ENCODE peak calls at places on chromosomes 5 and 9, in five cellular contexts. One of them, this sample, is unnamed.

GRCh38 chr9:87596862-87597261 is 99.2 kb downstream of the DAPK1 start:
- DNase-seq in fibroblast of lung: no peak
- DNase-seq in ureter: no peak
- DNase-seq in stomach: peak; percentile 55
- DNase-seq in mammary epithelial cell: no peak
- DNase-seq in this sample: no peak

GRCh38 chr5:30040483-30041116 is 1152.9 kb upstream of the CDH6 start:
- DNase-seq in fibroblast of lung: peak; percentile 42
- DNase-seq in ureter: no peak
- DNase-seq in stomach: no peak
- DNase-seq in mammary epithelial cell: no peak
- DNase-seq in this sample: no peak

GRCh38 chr9:123738664-123739063 is 191.3 kb downstream of the DENND1A start:
- DNase-seq in fibroblast of lung: no peak
- DNase-seq in ureter: no peak
- DNase-seq in stomach: no peak
- DNase-seq in mammary epithelial cell: no peak
- DNase-seq in this sample: no peak

GRCh38 chr9:5764130-5764868 is 68.6 kb downstream of the ERMP1 start:
- DNase-seq in fibroblast of lung: no peak
- DNase-seq in ureter: no peak
- DNase-seq in stomach: no peak
- DNase-seq in mammary epithelial cell: no peak
- DNase-seq in this sample: no peak

GRCh38 chr5:146690880-146691355 is 174.9 kb upstream of the GPR151 start:
- DNase-seq in fibroblast of lung: no peak
- DNase-seq in ureter: no peak
- DNase-seq in stomach: no peak
- DNase-seq in mammary epithelial cell: no peak
- DNase-seq in this sample: no peak

GRCh38 chr9:135306699-135307098 is 172.9 kb upstream of the PPP1R26 start:
- DNase-seq in fibroblast of lung: no peak
- DNase-seq in ureter: peak; percentile 12
- DNase-seq in stomach: no peak
- DNase-seq in mammary epithelial cell: no peak
- DNase-seq in this sample: no peak

GRCh38 chr5:125043781-125044391 is 297.4 kb upstream of the ZNF608 start:
- DNase-seq in fibroblast of lung: peak; percentile 95
- DNase-seq in ureter: no peak
- DNase-seq in stomach: peak; percentile 32
- DNase-seq in mammary epithelial cell: peak; percentile 66
- DNase-seq in this sample: no peak

GRCh38 chr9:111180801-111181200 is 142.5 kb upstream of the LPAR1 start:
- DNase-seq in fibroblast of lung: no peak
- DNase-seq in ureter: no peak
- DNase-seq in stomach: no peak
- DNase-seq in mammary epithelial cell: no peak
- DNase-seq in this sample: no peak

This sample was measured in T-cell.